ENCODE peak calls at places on chromosomes 2 and 18, in eight cellular contexts. Z is gastrocnemius medialis; S is CD8-positive, alpha-beta memory T cell; U is A549; R is cardiac fibroblast; W is mesenchymal stem cell; F is GM12865; Y is vagina. O is an unnamed sample.

GRCh38 chr18:6920099-6920955 is 190.8 kb downstream of the ARHGAP28 start:
- DNase-seq in Z (no peak), S (no peak), U (peak; percentile 13), R (peak; percentile 77), W (peak; percentile 53), F (peak; percentile 57), Y (no peak), O (peak; percentile 47)

GRCh38 chr18:2848145-2848878 is 1.5 kb downstream of the EMILIN2 start:
- DNase-seq in Z (no peak), S (no peak), U (no peak), R (peak; percentile 4), W (peak; percentile 5), F (no peak), Y (no peak), O (no peak)

GRCh38 chr2:15806801-15807417 is 133.4 kb upstream of the MYCN start:
- DNase-seq in Z (no peak), S (no peak), U (no peak), R (no peak), W (no peak), F (no peak), Y (no peak), O (no peak)

GRCh38 chr2:219041252-219041651 is at the start of gene CFAP65:
- DNase-seq in Z (no peak), S (no peak), U (peak; percentile 53), R (peak; percentile 66), W (peak; percentile 50), F (peak; percentile 34), Y (no peak), O (peak; percentile 39)

GRCh38 chr18:51211552-51211951 is 14.1 kb upstream of the MEX3C start:
- DNase-seq in Z (peak; percentile 23), S (peak; percentile 49), U (no peak), R (peak; percentile 93), W (peak; percentile 66), F (peak; percentile 85), Y (no peak), O (peak; percentile 53)

GRCh38 chr2:112048236-112048592 is 6.9 kb upstream of the TMEM87B start:
- DNase-seq in Z (no peak), S (no peak), U (no peak), R (no peak), W (no peak), F (no peak), Y (no peak), O (no peak)

GRCh38 chr2:136901732-136902131 is 136.4 kb downstream of the THSD7B start:
- DNase-seq in Z (no peak), S (no peak), U (no peak), R (no peak), W (no peak), F (no peak), Y (no peak), O (no peak)

GRCh38 chr18:13445241-13445897 is 226.8 kb downstream of the LDLRAD4 start:
- DNase-seq in Z (no peak), S (no peak), U (no peak), R (no peak), W (no peak), F (no peak), Y (no peak), O (peak; percentile 17)

GRCh38 chr2:129713337-129713736 is 266.1 kb upstream of the RAB6C start:
- DNase-seq in Z (no peak), S (no peak), U (no peak), R (no peak), W (no peak), F (no peak), Y (peak; percentile 20), O (no peak)

GRCh38 chr2:129719335-129719734 is 260.1 kb upstream of the RAB6C start:
- DNase-seq in Z (no peak), S (no peak), U (no peak), R (no peak), W (no peak), F (no peak), Y (peak; percentile 20), O (no peak)

GRCh38 chr2:129717560-129718128 is 261.8 kb upstream of the RAB6C start:
- DNase-seq in Z (no peak), S (no peak), U (no peak), R (no peak), W (no peak), F (no peak), Y (peak; percentile 62), O (no peak)

GRCh38 chr2:129720360-129720759 is 259.1 kb upstream of the RAB6C start:
- DNase-seq in Z (no peak), S (no peak), U (no peak), R (no peak), W (no peak), F (no peak), Y (no peak), O (no peak)

DNA sequence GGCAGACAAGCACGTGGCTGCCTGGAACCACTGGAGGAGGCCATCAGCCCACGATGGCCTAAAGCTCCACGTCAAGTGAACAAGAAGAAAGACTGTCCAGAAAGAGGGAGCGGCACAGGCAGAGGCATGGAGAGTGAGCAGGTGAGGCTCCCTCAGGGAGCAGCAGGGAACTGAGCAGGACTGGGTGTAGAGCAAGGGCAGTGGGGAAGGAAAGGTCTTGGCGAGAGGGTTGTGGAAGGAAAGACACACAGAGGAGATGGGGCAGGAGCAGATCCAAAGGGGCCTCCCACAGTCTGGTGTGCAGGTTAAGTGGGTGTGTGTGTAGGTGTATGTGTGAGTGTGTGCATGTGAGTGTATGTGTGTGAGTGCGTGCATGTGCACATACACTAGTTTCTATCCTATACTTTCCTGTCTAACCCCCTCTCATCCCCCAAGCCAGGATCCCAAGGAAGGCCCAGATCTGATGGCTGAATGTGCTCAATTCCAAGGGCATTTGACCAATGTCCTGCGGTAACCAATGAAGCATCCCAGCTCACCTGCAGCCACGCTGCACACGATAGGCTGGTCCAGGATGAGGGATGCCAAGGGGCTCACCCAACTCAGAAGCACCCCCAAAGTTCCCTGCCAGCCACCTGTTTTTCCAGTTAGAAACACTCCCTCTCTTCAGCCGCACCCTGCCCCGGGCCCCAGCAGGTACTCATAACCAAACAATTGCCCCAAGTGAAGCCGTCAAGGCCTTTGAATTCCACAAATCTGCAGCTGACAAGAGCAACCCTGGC is 262.5 kb upstream of the RAB6C start:
- DNase-seq in Z (no peak), S (no peak), U (no peak), R (no peak), W (no peak), F (no peak), Y (peak; percentile 79), O (no peak)
- H3K4me3 ChIP-seq in Z (no peak overlapping the region), S (no peak overlapping the region), U (no peak overlapping the region), R (no peak overlapping the region), W (no peak overlapping the region), F (no peak overlapping the region), Y (no peak overlapping the region), O (no peak overlapping the region)

DNA sequence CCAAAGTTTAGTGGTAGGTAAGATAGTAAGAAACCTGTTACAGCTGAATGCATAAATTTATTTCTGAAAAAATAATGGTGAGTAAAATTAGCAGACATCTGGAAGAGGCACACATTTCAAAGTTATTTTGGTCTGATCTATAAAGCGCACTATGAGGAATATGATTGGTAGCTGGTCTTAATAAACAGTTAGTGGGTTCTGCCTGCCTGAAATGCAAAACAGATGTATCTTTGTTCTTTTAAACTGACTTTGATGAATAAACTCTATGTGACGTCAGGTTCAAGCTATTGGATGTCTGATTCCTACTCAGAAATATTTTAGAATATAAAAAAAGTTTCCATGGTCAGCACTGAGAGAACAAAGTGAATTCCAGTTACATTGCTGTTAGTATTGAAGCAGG is 136.5 kb downstream of the TPGS2 start:
- DNase-seq in Z (no peak), S (no peak), U (no peak), R (no peak), W (no peak), F (no peak), Y (no peak), O (no peak)
- H3K4me3 ChIP-seq in Z (no peak overlapping the region), S (no peak overlapping the region), U (no peak overlapping the region), R (no peak overlapping the region), W (no peak overlapping the region), F (no peak overlapping the region), Y (peak overlapping the region; percentile 13), O (no peak overlapping the region)

GRCh38 chr2:25709349-25709748 is 36.0 kb upstream of the DTNB start:
- DNase-seq in Z (no peak), S (no peak), U (no peak), R (no peak), W (no peak), F (no peak), Y (no peak), O (no peak)

GRCh38 chr2:25714740-25715139 is 41.4 kb upstream of the DTNB start:
- DNase-seq in Z (no peak), S (no peak), U (peak; percentile 31), R (peak; percentile 24), W (no peak), F (no peak), Y (no peak), O (no peak)

GRCh38 chr2:25712455-25712854 is 39.1 kb upstream of the DTNB start:
- DNase-seq in Z (no peak), S (no peak), U (no peak), R (no peak), W (no peak), F (no peak), Y (no peak), O (no peak)

GRCh38 chr2:25710750-25711149 is 37.4 kb upstream of the DTNB start:
- DNase-seq in Z (no peak), S (no peak), U (no peak), R (no peak), W (no peak), F (no peak), Y (no peak), O (no peak)

GRCh38 chr2:25711641-25712369 is 38.4 kb upstream of the DTNB start:
- DNase-seq in Z (no peak), S (no peak), U (no peak), R (no peak), W (no peak), F (no peak), Y (no peak), O (no peak)
- H3K4me3 ChIP-seq in Z (no peak overlapping the region), S (no peak overlapping the region), U (no peak overlapping the region), R (no peak overlapping the region), W (no peak overlapping the region), F (no peak overlapping the region), Y (no peak overlapping the region), O (no peak overlapping the region)

DNA sequence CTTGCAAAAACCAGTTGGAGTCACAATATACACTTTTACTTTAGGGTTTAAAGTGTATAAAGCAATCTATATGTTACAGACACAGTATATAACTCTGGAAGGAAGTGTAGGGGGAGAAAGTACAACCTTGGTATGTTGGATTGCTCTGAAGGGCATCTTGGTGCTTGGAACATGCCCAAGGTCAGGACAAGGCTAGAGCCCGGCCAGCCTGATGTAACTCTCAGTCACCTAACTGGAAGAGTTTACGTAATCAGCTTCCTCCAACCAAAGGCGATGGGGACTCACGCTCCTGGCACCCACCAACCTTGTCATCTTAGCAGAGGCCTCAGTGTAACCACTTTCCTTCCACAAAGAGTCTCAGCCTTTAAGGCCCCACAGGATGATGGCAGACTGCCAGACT is 181.1 kb upstream of the ACAA2 start:
- DNase-seq in Z (no peak), S (no peak), U (no peak), R (no peak), W (no peak), F (no peak), Y (no peak), O (no peak)
- H3K4me3 ChIP-seq in Z (no peak overlapping the region), S (no peak overlapping the region), U (no peak overlapping the region), R (no peak overlapping the region), W (no peak overlapping the region), F (no peak overlapping the region), Y (no peak overlapping the region), O (no peak overlapping the region)

GRCh38 chr2:66700181-66700686 is 265.3 kb downstream of the MEIS1 start:
- DNase-seq in Z (no peak), S (no peak), U (no peak), R (no peak), W (no peak), F (no peak), Y (no peak), O (no peak)
- H3K4me3 ChIP-seq in Z (no peak overlapping the region), S (no peak overlapping the region), U (no peak overlapping the region), R (no peak overlapping the region), W (no peak overlapping the region), F (no peak overlapping the region), Y (no peak overlapping the region), O (no peak overlapping the region)

GRCh38 chr18:63138469-63139340 is 180.9 kb downstream of the BCL2 start:
- DNase-seq in Z (peak; percentile 46), S (no peak), U (no peak), R (peak; percentile 15), W (no peak), F (peak; percentile 93), Y (no peak), O (no peak)
- H3K4me3 ChIP-seq in Z (peak overlapping the region; percentile 48), S (peak overlapping the region; percentile 42), U (no peak overlapping the region), R (no peak overlapping the region), W (no peak overlapping the region), F (peak overlapping the region; percentile 70), Y (no peak overlapping the region), O (no peak overlapping the region)

O was measured in tibial artery.